ENCODE peak calls at places on chromosomes 3 and 15, in seven cellular contexts. One of them, this sample, is unnamed.

GRCh38 chr3:158794936-158795518 is 6.8 kb upstream of the MFSD1 start:
- DNase-seq in right cardiac atrium: no peak
- DNase-seq in cardiac muscle cell: peak
- DNase-seq in H9: no peak
- DNase-seq in left ventricle myocardium inferior: no peak
- DNase-seq in dorsolateral prefrontal cortex: no peak
- DNase-seq in HL-60: peak
- DNase-seq in this sample: no peak

GRCh38 chr3:56923546-56924224 is 121.9 kb upstream of the ARHGEF3 start:
- DNase-seq in right cardiac atrium: no peak
- DNase-seq in cardiac muscle cell: peak
- DNase-seq in H9: no peak
- DNase-seq in left ventricle myocardium inferior: no peak
- DNase-seq in dorsolateral prefrontal cortex: no peak
- DNase-seq in HL-60: no peak
- DNase-seq in this sample: no peak

GRCh38 chr15:20341901-20342605 is 199.5 kb downstream of the GOLGA6L6 start:
- DNase-seq in right cardiac atrium: peak
- DNase-seq in cardiac muscle cell: peak
- DNase-seq in H9: peak
- DNase-seq in left ventricle myocardium inferior: peak
- DNase-seq in dorsolateral prefrontal cortex: peak
- DNase-seq in HL-60: no peak
- DNase-seq in this sample: peak

GRCh38 chr15:67144609-67145306 is 79.4 kb downstream of the SMAD3 start:
- DNase-seq in right cardiac atrium: peak
- DNase-seq in cardiac muscle cell: peak
- DNase-seq in H9: peak
- DNase-seq in left ventricle myocardium inferior: no peak
- DNase-seq in dorsolateral prefrontal cortex: no peak
- DNase-seq in HL-60: peak
- DNase-seq in this sample: no peak

GRCh38 chr15:49031764-49032270 is 14.4 kb downstream of the SECISBP2L start:
- DNase-seq in right cardiac atrium: no peak
- DNase-seq in cardiac muscle cell: no peak
- DNase-seq in H9: no peak
- DNase-seq in left ventricle myocardium inferior: no peak
- DNase-seq in dorsolateral prefrontal cortex: no peak
- DNase-seq in HL-60: no peak
- DNase-seq in this sample: no peak

GRCh38 chr3:99515-99914 is 97.0 kb upstream of the CHL1 start:
- DNase-seq in right cardiac atrium: no peak
- DNase-seq in cardiac muscle cell: no peak
- DNase-seq in H9: no peak
- DNase-seq in left ventricle myocardium inferior: no peak
- DNase-seq in dorsolateral prefrontal cortex: no peak
- DNase-seq in HL-60: no peak
- DNase-seq in this sample: no peak

GRCh38 chr3:57555738-57556458 is at the start of gene PDE12:
- DNase-seq in right cardiac atrium: peak
- DNase-seq in cardiac muscle cell: peak
- DNase-seq in H9: peak
- DNase-seq in left ventricle myocardium inferior: peak
- DNase-seq in dorsolateral prefrontal cortex: peak
- DNase-seq in HL-60: peak
- DNase-seq in this sample: peak

GRCh38 chr15:44726568-44727461 is 9.5 kb upstream of the TRIM69 start:
- DNase-seq in right cardiac atrium: peak
- DNase-seq in cardiac muscle cell: peak
- DNase-seq in H9: peak
- DNase-seq in left ventricle myocardium inferior: no peak
- DNase-seq in dorsolateral prefrontal cortex: no peak
- DNase-seq in HL-60: peak
- DNase-seq in this sample: no peak

GRCh38 chr3:128466840-128467541 is at the start of gene DNAJB8:
- DNase-seq in right cardiac atrium: no peak
- DNase-seq in cardiac muscle cell: no peak
- DNase-seq in H9: no peak
- DNase-seq in left ventricle myocardium inferior: no peak
- DNase-seq in dorsolateral prefrontal cortex: no peak
- DNase-seq in HL-60: no peak
- DNase-seq in this sample: no peak

GRCh38 chr3:148911173-148911572 is 46.1 kb downstream of the CPA3 start:
- DNase-seq in right cardiac atrium: no peak
- DNase-seq in cardiac muscle cell: no peak
- DNase-seq in H9: no peak
- DNase-seq in left ventricle myocardium inferior: no peak
- DNase-seq in dorsolateral prefrontal cortex: no peak
- DNase-seq in HL-60: no peak
- DNase-seq in this sample: no peak

GRCh38 chr3:129740120-129740519 is 133.6 kb upstream of the PLXND1 start:
- DNase-seq in right cardiac atrium: no peak
- DNase-seq in cardiac muscle cell: no peak
- DNase-seq in H9: no peak
- DNase-seq in left ventricle myocardium inferior: no peak
- DNase-seq in dorsolateral prefrontal cortex: no peak
- DNase-seq in HL-60: no peak
- DNase-seq in this sample: no peak

GRCh38 chr3:117443014-117443413 is 733.4 kb downstream of the TUSC7 start:
- DNase-seq in right cardiac atrium: no peak
- DNase-seq in cardiac muscle cell: peak
- DNase-seq in H9: no peak
- DNase-seq in left ventricle myocardium inferior: no peak
- DNase-seq in dorsolateral prefrontal cortex: no peak
- DNase-seq in HL-60: no peak
- DNase-seq in this sample: no peak

GRCh38 chr3:13866406-13866965 is 13.4 kb downstream of the WNT7A start:
- DNase-seq in right cardiac atrium: no peak
- DNase-seq in cardiac muscle cell: no peak
- DNase-seq in H9: no peak
- DNase-seq in left ventricle myocardium inferior: no peak
- DNase-seq in dorsolateral prefrontal cortex: no peak
- DNase-seq in HL-60: no peak
- DNase-seq in this sample: no peak

GRCh38 chr15:73937313-73937695 is 11.0 kb downstream of the LOXL1 start:
- DNase-seq in right cardiac atrium: no peak
- DNase-seq in cardiac muscle cell: no peak
- DNase-seq in H9: no peak
- DNase-seq in left ventricle myocardium inferior: no peak
- DNase-seq in dorsolateral prefrontal cortex: no peak
- DNase-seq in HL-60: no peak
- DNase-seq in this sample: no peak

GRCh38 chr3:50318615-50319014 is 3.9 kb downstream of the HYAL2 start:
- DNase-seq in right cardiac atrium: no peak
- DNase-seq in cardiac muscle cell: no peak
- DNase-seq in H9: no peak
- DNase-seq in left ventricle myocardium inferior: no peak
- DNase-seq in dorsolateral prefrontal cortex: no peak
- DNase-seq in HL-60: peak
- DNase-seq in this sample: no peak
- H3K27ac ChIP-seq in right cardiac atrium: no peak
- H3K27ac ChIP-seq in cardiac muscle cell: no peak
- H3K27ac ChIP-seq in H9: no peak
- H3K27ac ChIP-seq in left ventricle myocardium inferior: peak
- H3K27ac ChIP-seq in dorsolateral prefrontal cortex: no peak
- H3K27ac ChIP-seq in HL-60: no peak
- H3K27ac ChIP-seq in this sample: no peak

GRCh38 chr15:81032818-81033217 is 32.1 kb downstream of the TLNRD1 start:
- DNase-seq in right cardiac atrium: no peak
- DNase-seq in cardiac muscle cell: no peak
- DNase-seq in H9: no peak
- DNase-seq in left ventricle myocardium inferior: no peak
- DNase-seq in dorsolateral prefrontal cortex: no peak
- DNase-seq in HL-60: no peak
- DNase-seq in this sample: no peak

GRCh38 chr15:81033508-81033907 is 32.8 kb downstream of the TLNRD1 start:
- DNase-seq in right cardiac atrium: no peak
- DNase-seq in cardiac muscle cell: no peak
- DNase-seq in H9: no peak
- DNase-seq in left ventricle myocardium inferior: no peak
- DNase-seq in dorsolateral prefrontal cortex: no peak
- DNase-seq in HL-60: no peak
- DNase-seq in this sample: no peak

GRCh38 chr15:81031203-81031602 is 30.5 kb downstream of the TLNRD1 start:
- DNase-seq in right cardiac atrium: no peak
- DNase-seq in cardiac muscle cell: no peak
- DNase-seq in H9: no peak
- DNase-seq in left ventricle myocardium inferior: no peak
- DNase-seq in dorsolateral prefrontal cortex: no peak
- DNase-seq in HL-60: no peak
- DNase-seq in this sample: no peak

GRCh38 chr15:81030368-81030739 is 29.6 kb downstream of the TLNRD1 start:
- DNase-seq in right cardiac atrium: no peak
- DNase-seq in cardiac muscle cell: no peak
- DNase-seq in H9: no peak
- DNase-seq in left ventricle myocardium inferior: no peak
- DNase-seq in dorsolateral prefrontal cortex: no peak
- DNase-seq in HL-60: no peak
- DNase-seq in this sample: no peak

GRCh38 chr15:81032355-81032754 is 31.6 kb downstream of the TLNRD1 start:
- DNase-seq in right cardiac atrium: no peak
- DNase-seq in cardiac muscle cell: no peak
- DNase-seq in H9: no peak
- DNase-seq in left ventricle myocardium inferior: no peak
- DNase-seq in dorsolateral prefrontal cortex: no peak
- DNase-seq in HL-60: no peak
- DNase-seq in this sample: no peak
- H3K27ac ChIP-seq in right cardiac atrium: no peak
- H3K27ac ChIP-seq in cardiac muscle cell: no peak
- H3K27ac ChIP-seq in H9: no peak
- H3K27ac ChIP-seq in left ventricle myocardium inferior: no peak
- H3K27ac ChIP-seq in dorsolateral prefrontal cortex: no peak
- H3K27ac ChIP-seq in HL-60: no peak
- H3K27ac ChIP-seq in this sample: no peak

GRCh38 chr3:124802702-124803101 is 72.5 kb downstream of the UMPS start:
- DNase-seq in right cardiac atrium: no peak
- DNase-seq in cardiac muscle cell: no peak
- DNase-seq in H9: no peak
- DNase-seq in left ventricle myocardium inferior: no peak
- DNase-seq in dorsolateral prefrontal cortex: peak
- DNase-seq in HL-60: no peak
- DNase-seq in this sample: no peak
- H3K27ac ChIP-seq in right cardiac atrium: peak
- H3K27ac ChIP-seq in cardiac muscle cell: no peak
- H3K27ac ChIP-seq in H9: no peak
- H3K27ac ChIP-seq in left ventricle myocardium inferior: peak
- H3K27ac ChIP-seq in dorsolateral prefrontal cortex: peak
- H3K27ac ChIP-seq in HL-60: no peak
- H3K27ac ChIP-seq in this sample: no peak

GRCh38 chr15:98684995-98685525 is 36.7 kb downstream of the IGF1R start:
- DNase-seq in right cardiac atrium: no peak
- DNase-seq in cardiac muscle cell: no peak
- DNase-seq in H9: no peak
- DNase-seq in left ventricle myocardium inferior: no peak
- DNase-seq in dorsolateral prefrontal cortex: no peak
- DNase-seq in HL-60: peak
- DNase-seq in this sample: no peak

GRCh38 chr15:98692213-98692612 is 43.9 kb downstream of the IGF1R start:
- DNase-seq in right cardiac atrium: no peak
- DNase-seq in cardiac muscle cell: no peak
- DNase-seq in H9: no peak
- DNase-seq in left ventricle myocardium inferior: no peak
- DNase-seq in dorsolateral prefrontal cortex: no peak
- DNase-seq in HL-60: no peak
- DNase-seq in this sample: no peak

GRCh38 chr15:98686983-98687382 is 38.6 kb downstream of the IGF1R start:
- DNase-seq in right cardiac atrium: no peak
- DNase-seq in cardiac muscle cell: no peak
- DNase-seq in H9: no peak
- DNase-seq in left ventricle myocardium inferior: no peak
- DNase-seq in dorsolateral prefrontal cortex: no peak
- DNase-seq in HL-60: no peak
- DNase-seq in this sample: no peak

GRCh38 chr15:98690272-98690671 is 41.9 kb downstream of the IGF1R start:
- DNase-seq in right cardiac atrium: no peak
- DNase-seq in cardiac muscle cell: no peak
- DNase-seq in H9: no peak
- DNase-seq in left ventricle myocardium inferior: no peak
- DNase-seq in dorsolateral prefrontal cortex: no peak
- DNase-seq in HL-60: no peak
- DNase-seq in this sample: no peak

DNA sequence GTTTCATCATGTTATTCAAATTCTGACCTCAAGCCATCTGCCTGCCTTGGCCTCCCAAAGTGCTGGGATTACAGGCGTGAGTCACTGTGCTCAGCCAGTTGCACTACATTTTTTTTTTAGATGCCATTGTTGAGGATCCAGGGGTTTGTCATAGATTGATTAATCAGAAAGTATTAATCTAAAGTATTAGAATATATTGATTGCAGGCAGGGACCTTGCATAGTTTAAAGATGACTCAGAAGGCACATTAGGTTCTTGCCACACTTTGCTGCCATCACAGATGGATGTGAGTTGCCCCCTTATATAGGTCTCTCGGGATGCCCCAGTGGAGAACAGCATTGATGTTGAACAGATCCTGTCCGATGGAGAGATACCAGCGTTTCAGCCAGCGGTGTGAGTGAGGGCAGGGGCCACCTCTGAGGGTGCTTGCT is 41.1 kb downstream of the IGF1R start:
- DNase-seq in right cardiac atrium: no peak
- DNase-seq in cardiac muscle cell: peak
- DNase-seq in H9: no peak
- DNase-seq in left ventricle myocardium inferior: no peak
- DNase-seq in dorsolateral prefrontal cortex: no peak
- DNase-seq in HL-60: no peak
- DNase-seq in this sample: no peak
- H3K27ac ChIP-seq in right cardiac atrium: no peak
- H3K27ac ChIP-seq in cardiac muscle cell: no peak
- H3K27ac ChIP-seq in H9: no peak
- H3K27ac ChIP-seq in left ventricle myocardium inferior: no peak
- H3K27ac ChIP-seq in dorsolateral prefrontal cortex: no peak
- H3K27ac ChIP-seq in HL-60: no peak
- H3K27ac ChIP-seq in this sample: no peak

DNA sequence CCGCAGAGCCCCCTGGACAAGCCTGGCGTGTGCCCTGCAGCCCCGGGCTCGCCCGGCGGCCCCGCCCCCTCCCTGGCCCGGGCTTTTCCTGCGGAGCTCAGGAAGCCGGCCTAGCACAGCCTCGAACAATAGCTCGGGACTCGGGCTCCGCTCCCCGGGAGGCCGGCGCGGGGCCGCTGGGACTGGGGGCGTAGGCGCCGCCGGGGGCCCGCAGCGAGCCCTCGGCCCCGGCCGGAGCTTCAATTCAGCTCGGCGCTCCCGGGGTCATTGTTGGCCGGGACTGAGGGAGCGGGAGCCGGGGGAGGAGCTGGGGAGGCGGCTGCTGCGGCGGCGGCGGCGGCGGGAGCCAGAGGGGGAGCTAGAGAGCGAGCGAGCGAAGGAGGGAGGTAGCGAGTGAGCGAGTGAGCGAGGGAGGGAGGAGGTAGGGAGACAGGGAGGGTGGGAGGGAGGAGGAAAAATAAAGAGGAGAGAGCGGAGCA is 41.0 kb upstream of the ROPN1 start:
- DNase-seq in right cardiac atrium: peak
- DNase-seq in cardiac muscle cell: peak
- DNase-seq in H9: peak
- DNase-seq in left ventricle myocardium inferior: peak
- DNase-seq in dorsolateral prefrontal cortex: peak
- DNase-seq in HL-60: peak
- DNase-seq in this sample: peak
- H3K27ac ChIP-seq in right cardiac atrium: peak
- H3K27ac ChIP-seq in cardiac muscle cell: peak
- H3K27ac ChIP-seq in H9: no peak
- H3K27ac ChIP-seq in left ventricle myocardium inferior: peak
- H3K27ac ChIP-seq in dorsolateral prefrontal cortex: peak
- H3K27ac ChIP-seq in HL-60: no peak
- H3K27ac ChIP-seq in this sample: peak